ENCODE peak calls at places on chromosomes 1 and 21, in nine cellular contexts. One of them, this sample, is unnamed.

GRCh38 chr1:180151508-180151907 is 3.2 kb upstream of the QSOX1 start:
- DNase-seq in NCI-H524: no peak
- DNase-seq in T-helper 1 cell: no peak
- DNase-seq in stimulated activated CD8-positive, alpha-beta memory T cell treated with anti-CD3 and anti-CD28 coated beads, Interleukin-15, amount 100 ng/mL, for 24 hours: no peak
- DNase-seq in fibroblast of the aortic adventitia: peak; percentile 89
- DNase-seq in heart left ventricle: no peak
- DNase-seq in cardiac fibroblast: peak; percentile 95
- DNase-seq in RWPE1: peak; percentile 88
- DNase-seq in CD8-positive, alpha-beta memory T cell: no peak
- DNase-seq in this sample: no peak

GRCh38 chr1:235972316-235973090 is 92.4 kb downstream of the NID1 start:
- DNase-seq in cardiac fibroblast: peak; percentile 89
- DNase-seq in T-helper 1 cell: no peak
- DNase-seq in fibroblast of the aortic adventitia: peak; percentile 94
- DNase-seq in RWPE1: no peak
- DNase-seq in CD8-positive, alpha-beta memory T cell: no peak
- DNase-seq in heart left ventricle: no peak
- DNase-seq in stimulated activated CD8-positive, alpha-beta memory T cell treated with anti-CD3 and anti-CD28 coated beads, Interleukin-15, amount 100 ng/mL, for 24 hours: no peak
- DNase-seq in NCI-H524: no peak
- DNase-seq in this sample: no peak

GRCh38 chr1:220370041-220370700 is 97.9 kb upstream of the RAB3GAP2 start:
- DNase-seq in CD8-positive, alpha-beta memory T cell: no peak
- DNase-seq in fibroblast of the aortic adventitia: peak; percentile 86
- DNase-seq in NCI-H524: peak; percentile 82
- DNase-seq in cardiac fibroblast: peak; percentile 43
- DNase-seq in heart left ventricle: no peak
- DNase-seq in T-helper 1 cell: no peak
- DNase-seq in stimulated activated CD8-positive, alpha-beta memory T cell treated with anti-CD3 and anti-CD28 coated beads, Interleukin-15, amount 100 ng/mL, for 24 hours: no peak
- DNase-seq in RWPE1: peak; percentile 99
- DNase-seq in this sample: peak; percentile 30

GRCh38 chr1:186094170-186094569 is 280.9 kb downstream of the TPR start:
- DNase-seq in heart left ventricle: no peak
- DNase-seq in CD8-positive, alpha-beta memory T cell: no peak
- DNase-seq in stimulated activated CD8-positive, alpha-beta memory T cell treated with anti-CD3 and anti-CD28 coated beads, Interleukin-15, amount 100 ng/mL, for 24 hours: no peak
- DNase-seq in NCI-H524: peak; percentile 72
- DNase-seq in cardiac fibroblast: peak; percentile 71
- DNase-seq in T-helper 1 cell: no peak
- DNase-seq in RWPE1: no peak
- DNase-seq in fibroblast of the aortic adventitia: peak; percentile 72
- DNase-seq in this sample: no peak

GRCh38 chr1:8312235-8313218 is 5.4 kb upstream of the SLC45A1 start:
- DNase-seq in stimulated activated CD8-positive, alpha-beta memory T cell treated with anti-CD3 and anti-CD28 coated beads, Interleukin-15, amount 100 ng/mL, for 24 hours: no peak
- DNase-seq in T-helper 1 cell: no peak
- DNase-seq in heart left ventricle: peak; percentile 40
- DNase-seq in RWPE1: no peak
- DNase-seq in fibroblast of the aortic adventitia: no peak
- DNase-seq in NCI-H524: no peak
- DNase-seq in CD8-positive, alpha-beta memory T cell: no peak
- DNase-seq in cardiac fibroblast: no peak
- DNase-seq in this sample: no peak

GRCh38 chr1:20185834-20186782 is at the start of the genes PLA2G2C and UBXN10:
- DNase-seq in RWPE1: no peak
- DNase-seq in T-helper 1 cell: no peak
- DNase-seq in NCI-H524: no peak
- DNase-seq in stimulated activated CD8-positive, alpha-beta memory T cell treated with anti-CD3 and anti-CD28 coated beads, Interleukin-15, amount 100 ng/mL, for 24 hours: peak; percentile 22
- DNase-seq in fibroblast of the aortic adventitia: no peak
- DNase-seq in cardiac fibroblast: no peak
- DNase-seq in CD8-positive, alpha-beta memory T cell: peak; percentile 28
- DNase-seq in heart left ventricle: peak; percentile 75
- DNase-seq in this sample: no peak

GRCh38 chr1:57600424-57600823 is 176.6 kb upstream of the DAB1 start:
- DNase-seq in RWPE1: no peak
- DNase-seq in NCI-H524: no peak
- DNase-seq in T-helper 1 cell: no peak
- DNase-seq in CD8-positive, alpha-beta memory T cell: no peak
- DNase-seq in heart left ventricle: no peak
- DNase-seq in stimulated activated CD8-positive, alpha-beta memory T cell treated with anti-CD3 and anti-CD28 coated beads, Interleukin-15, amount 100 ng/mL, for 24 hours: no peak
- DNase-seq in cardiac fibroblast: no peak
- DNase-seq in fibroblast of the aortic adventitia: no peak
- DNase-seq in this sample: peak; percentile 48

GRCh38 chr1:214552174-214552608 is 789 bp upstream of the PTPN14 start:
- DNase-seq in RWPE1: peak; percentile 90
- DNase-seq in cardiac fibroblast: peak; percentile 72
- DNase-seq in fibroblast of the aortic adventitia: peak; percentile 81
- DNase-seq in NCI-H524: peak; percentile 62
- DNase-seq in T-helper 1 cell: no peak
- DNase-seq in CD8-positive, alpha-beta memory T cell: no peak
- DNase-seq in stimulated activated CD8-positive, alpha-beta memory T cell treated with anti-CD3 and anti-CD28 coated beads, Interleukin-15, amount 100 ng/mL, for 24 hours: no peak
- DNase-seq in heart left ventricle: peak; percentile 66
- DNase-seq in this sample: peak; percentile 78

GRCh38 chr1:154501423-154502065 is 475 bp upstream of the TDRD10 start:
- DNase-seq in fibroblast of the aortic adventitia: no peak
- DNase-seq in cardiac fibroblast: no peak
- DNase-seq in T-helper 1 cell: no peak
- DNase-seq in heart left ventricle: peak; percentile 64
- DNase-seq in CD8-positive, alpha-beta memory T cell: no peak
- DNase-seq in stimulated activated CD8-positive, alpha-beta memory T cell treated with anti-CD3 and anti-CD28 coated beads, Interleukin-15, amount 100 ng/mL, for 24 hours: no peak
- DNase-seq in RWPE1: no peak
- DNase-seq in NCI-H524: peak; percentile 6
- DNase-seq in this sample: no peak

GRCh38 chr1:42737257-42737656 is 2.8 kb downstream of the CLDN19 start:
- DNase-seq in RWPE1: no peak
- DNase-seq in CD8-positive, alpha-beta memory T cell: no peak
- DNase-seq in NCI-H524: no peak
- DNase-seq in T-helper 1 cell: no peak
- DNase-seq in heart left ventricle: no peak
- DNase-seq in fibroblast of the aortic adventitia: no peak
- DNase-seq in cardiac fibroblast: no peak
- DNase-seq in stimulated activated CD8-positive, alpha-beta memory T cell treated with anti-CD3 and anti-CD28 coated beads, Interleukin-15, amount 100 ng/mL, for 24 hours: no peak
- DNase-seq in this sample: no peak

GRCh38 chr1:110588991-110589390 is 17.2 kb downstream of the KCNA2 start:
- DNase-seq in T-helper 1 cell: no peak
- DNase-seq in stimulated activated CD8-positive, alpha-beta memory T cell treated with anti-CD3 and anti-CD28 coated beads, Interleukin-15, amount 100 ng/mL, for 24 hours: no peak
- DNase-seq in heart left ventricle: no peak
- DNase-seq in NCI-H524: no peak
- DNase-seq in RWPE1: no peak
- DNase-seq in fibroblast of the aortic adventitia: no peak
- DNase-seq in cardiac fibroblast: no peak
- DNase-seq in CD8-positive, alpha-beta memory T cell: no peak
- DNase-seq in this sample: no peak

GRCh38 chr1:151612506-151613274 is 840 bp downstream of the SNX27 start:
- DNase-seq in heart left ventricle: peak; percentile 43
- DNase-seq in T-helper 1 cell: no peak
- DNase-seq in stimulated activated CD8-positive, alpha-beta memory T cell treated with anti-CD3 and anti-CD28 coated beads, Interleukin-15, amount 100 ng/mL, for 24 hours: peak; percentile 7
- DNase-seq in fibroblast of the aortic adventitia: no peak
- DNase-seq in RWPE1: peak; percentile 24
- DNase-seq in NCI-H524: peak; percentile 21
- DNase-seq in CD8-positive, alpha-beta memory T cell: peak; percentile 17
- DNase-seq in cardiac fibroblast: peak; percentile 23
- DNase-seq in this sample: peak; percentile 43

GRCh38 chr1:77468556-77468955 is 186.7 kb downstream of the AK5 start:
- DNase-seq in stimulated activated CD8-positive, alpha-beta memory T cell treated with anti-CD3 and anti-CD28 coated beads, Interleukin-15, amount 100 ng/mL, for 24 hours: no peak
- DNase-seq in fibroblast of the aortic adventitia: peak; percentile 17
- DNase-seq in cardiac fibroblast: no peak
- DNase-seq in T-helper 1 cell: no peak
- DNase-seq in CD8-positive, alpha-beta memory T cell: no peak
- DNase-seq in NCI-H524: no peak
- DNase-seq in RWPE1: no peak
- DNase-seq in heart left ventricle: no peak
- DNase-seq in this sample: no peak

GRCh38 chr1:48493970-48494769 is 22.2 kb upstream of the SPATA6 start:
- DNase-seq in cardiac fibroblast: peak; percentile 94
- DNase-seq in stimulated activated CD8-positive, alpha-beta memory T cell treated with anti-CD3 and anti-CD28 coated beads, Interleukin-15, amount 100 ng/mL, for 24 hours: no peak
- DNase-seq in heart left ventricle: no peak
- DNase-seq in CD8-positive, alpha-beta memory T cell: no peak
- DNase-seq in NCI-H524: no peak
- DNase-seq in RWPE1: no peak
- DNase-seq in fibroblast of the aortic adventitia: peak; percentile 85
- DNase-seq in T-helper 1 cell: no peak
- DNase-seq in this sample: no peak

GRCh38 chr1:107625405-107626029 is 339.5 kb downstream of the VAV3 start:
- DNase-seq in T-helper 1 cell: no peak
- DNase-seq in stimulated activated CD8-positive, alpha-beta memory T cell treated with anti-CD3 and anti-CD28 coated beads, Interleukin-15, amount 100 ng/mL, for 24 hours: no peak
- DNase-seq in RWPE1: no peak
- DNase-seq in CD8-positive, alpha-beta memory T cell: no peak
- DNase-seq in heart left ventricle: no peak
- DNase-seq in NCI-H524: no peak
- DNase-seq in cardiac fibroblast: no peak
- DNase-seq in fibroblast of the aortic adventitia: no peak
- DNase-seq in this sample: no peak

GRCh38 chr1:221462345-221462744 is 279.5 kb downstream of the DUSP10 start:
- DNase-seq in T-helper 1 cell: no peak
- DNase-seq in cardiac fibroblast: peak; percentile 5
- DNase-seq in stimulated activated CD8-positive, alpha-beta memory T cell treated with anti-CD3 and anti-CD28 coated beads, Interleukin-15, amount 100 ng/mL, for 24 hours: no peak
- DNase-seq in CD8-positive, alpha-beta memory T cell: no peak
- DNase-seq in RWPE1: peak; percentile 80
- DNase-seq in fibroblast of the aortic adventitia: peak; percentile 50
- DNase-seq in NCI-H524: no peak
- DNase-seq in heart left ventricle: no peak
- DNase-seq in this sample: no peak

GRCh38 chr1:211501671-211502413 is 9.9 kb upstream of the RD3 start:
- DNase-seq in RWPE1: no peak
- DNase-seq in CD8-positive, alpha-beta memory T cell: no peak
- DNase-seq in heart left ventricle: no peak
- DNase-seq in T-helper 1 cell: no peak
- DNase-seq in cardiac fibroblast: no peak
- DNase-seq in NCI-H524: peak; percentile 83
- DNase-seq in fibroblast of the aortic adventitia: peak; percentile 23
- DNase-seq in stimulated activated CD8-positive, alpha-beta memory T cell treated with anti-CD3 and anti-CD28 coated beads, Interleukin-15, amount 100 ng/mL, for 24 hours: no peak
- DNase-seq in this sample: no peak

GRCh38 chr1:231515748-231516147 is 12.7 kb upstream of the TSNAX start:
- DNase-seq in CD8-positive, alpha-beta memory T cell: no peak
- DNase-seq in stimulated activated CD8-positive, alpha-beta memory T cell treated with anti-CD3 and anti-CD28 coated beads, Interleukin-15, amount 100 ng/mL, for 24 hours: no peak
- DNase-seq in T-helper 1 cell: no peak
- DNase-seq in NCI-H524: no peak
- DNase-seq in cardiac fibroblast: no peak
- DNase-seq in RWPE1: no peak
- DNase-seq in heart left ventricle: no peak
- DNase-seq in fibroblast of the aortic adventitia: no peak
- DNase-seq in this sample: no peak

GRCh38 chr1:7491089-7491817 is 279.8 kb upstream of the VAMP3 start:
- DNase-seq in CD8-positive, alpha-beta memory T cell: no peak
- DNase-seq in cardiac fibroblast: peak; percentile 24
- DNase-seq in fibroblast of the aortic adventitia: peak; percentile 68
- DNase-seq in T-helper 1 cell: no peak
- DNase-seq in stimulated activated CD8-positive, alpha-beta memory T cell treated with anti-CD3 and anti-CD28 coated beads, Interleukin-15, amount 100 ng/mL, for 24 hours: no peak
- DNase-seq in NCI-H524: no peak
- DNase-seq in RWPE1: no peak
- DNase-seq in heart left ventricle: no peak
- DNase-seq in this sample: no peak

GRCh38 chr1:51690285-51690961 is 73.5 kb downstream of the OSBPL9 start:
- DNase-seq in T-helper 1 cell: no peak
- DNase-seq in fibroblast of the aortic adventitia: peak; percentile 81
- DNase-seq in CD8-positive, alpha-beta memory T cell: no peak
- DNase-seq in NCI-H524: no peak
- DNase-seq in heart left ventricle: no peak
- DNase-seq in RWPE1: peak; percentile 27
- DNase-seq in cardiac fibroblast: peak; percentile 97
- DNase-seq in stimulated activated CD8-positive, alpha-beta memory T cell treated with anti-CD3 and anti-CD28 coated beads, Interleukin-15, amount 100 ng/mL, for 24 hours: no peak
- DNase-seq in this sample: no peak

GRCh38 chr1:89757532-89757931 is 63.3 kb upstream of the LRRC8D start:
- DNase-seq in NCI-H524: no peak
- DNase-seq in CD8-positive, alpha-beta memory T cell: no peak
- DNase-seq in cardiac fibroblast: peak; percentile 30
- DNase-seq in stimulated activated CD8-positive, alpha-beta memory T cell treated with anti-CD3 and anti-CD28 coated beads, Interleukin-15, amount 100 ng/mL, for 24 hours: no peak
- DNase-seq in heart left ventricle: peak; percentile 62
- DNase-seq in fibroblast of the aortic adventitia: no peak
- DNase-seq in T-helper 1 cell: no peak
- DNase-seq in RWPE1: no peak
- DNase-seq in this sample: no peak

GRCh38 chr21:42453301-42454220 is 42.5 kb downstream of the RSPH1 start:
- DNase-seq in heart left ventricle: no peak
- DNase-seq in T-helper 1 cell: no peak
- DNase-seq in stimulated activated CD8-positive, alpha-beta memory T cell treated with anti-CD3 and anti-CD28 coated beads, Interleukin-15, amount 100 ng/mL, for 24 hours: no peak
- DNase-seq in NCI-H524: peak; percentile 33
- DNase-seq in CD8-positive, alpha-beta memory T cell: no peak
- DNase-seq in cardiac fibroblast: no peak
- DNase-seq in RWPE1: no peak
- DNase-seq in fibroblast of the aortic adventitia: no peak
- DNase-seq in this sample: no peak

GRCh38 chr1:6785721-6786505 is 659 bp downstream of the CAMTA1 start:
- DNase-seq in RWPE1: peak; percentile 58
- DNase-seq in NCI-H524: peak; percentile 36
- DNase-seq in stimulated activated CD8-positive, alpha-beta memory T cell treated with anti-CD3 and anti-CD28 coated beads, Interleukin-15, amount 100 ng/mL, for 24 hours: peak; percentile 7
- DNase-seq in CD8-positive, alpha-beta memory T cell: peak; percentile 51
- DNase-seq in fibroblast of the aortic adventitia: no peak
- DNase-seq in heart left ventricle: peak; percentile 52
- DNase-seq in T-helper 1 cell: peak; percentile 41
- DNase-seq in cardiac fibroblast: no peak
- DNase-seq in this sample: peak; percentile 52

GRCh38 chr1:147579532-147580199 is 38.4 kb downstream of the BCL9 start:
- DNase-seq in T-helper 1 cell: no peak
- DNase-seq in heart left ventricle: no peak
- DNase-seq in fibroblast of the aortic adventitia: peak; percentile 43
- DNase-seq in stimulated activated CD8-positive, alpha-beta memory T cell treated with anti-CD3 and anti-CD28 coated beads, Interleukin-15, amount 100 ng/mL, for 24 hours: no peak
- DNase-seq in cardiac fibroblast: peak; percentile 5
- DNase-seq in NCI-H524: no peak
- DNase-seq in RWPE1: no peak
- DNase-seq in CD8-positive, alpha-beta memory T cell: no peak
- DNase-seq in this sample: no peak

GRCh38 chr1:183283286-183283685 is 97.2 kb downstream of the LAMC2 start:
- DNase-seq in cardiac fibroblast: no peak
- DNase-seq in stimulated activated CD8-positive, alpha-beta memory T cell treated with anti-CD3 and anti-CD28 coated beads, Interleukin-15, amount 100 ng/mL, for 24 hours: no peak
- DNase-seq in NCI-H524: peak; percentile 18
- DNase-seq in T-helper 1 cell: no peak
- DNase-seq in RWPE1: no peak
- DNase-seq in fibroblast of the aortic adventitia: no peak
- DNase-seq in heart left ventricle: no peak
- DNase-seq in CD8-positive, alpha-beta memory T cell: no peak
- DNase-seq in this sample: no peak

GRCh38 chr21:34129039-34129891 is 55.9 kb downstream of the MRPS6 start:
- DNase-seq in NCI-H524: peak; percentile 85
- DNase-seq in CD8-positive, alpha-beta memory T cell: no peak
- DNase-seq in stimulated activated CD8-positive, alpha-beta memory T cell treated with anti-CD3 and anti-CD28 coated beads, Interleukin-15, amount 100 ng/mL, for 24 hours: no peak
- DNase-seq in fibroblast of the aortic adventitia: peak; percentile 88
- DNase-seq in T-helper 1 cell: no peak
- DNase-seq in heart left ventricle: peak; percentile 84
- DNase-seq in cardiac fibroblast: peak; percentile 87
- DNase-seq in RWPE1: peak; percentile 16
- DNase-seq in this sample: peak; percentile 80

GRCh38 chr1:27485363-27485762 is 4.6 kb downstream of the WASF2 start:
- DNase-seq in stimulated activated CD8-positive, alpha-beta memory T cell treated with anti-CD3 and anti-CD28 coated beads, Interleukin-15, amount 100 ng/mL, for 24 hours: no peak
- DNase-seq in heart left ventricle: no peak
- DNase-seq in fibroblast of the aortic adventitia: no peak
- DNase-seq in T-helper 1 cell: no peak
- DNase-seq in RWPE1: no peak
- DNase-seq in NCI-H524: no peak
- DNase-seq in cardiac fibroblast: no peak
- DNase-seq in CD8-positive, alpha-beta memory T cell: no peak
- DNase-seq in this sample: no peak

GRCh38 chr1:79839882-79840281 is 833.4 kb upstream of the ADGRL4 start:
- DNase-seq in cardiac fibroblast: no peak
- DNase-seq in NCI-H524: no peak
- DNase-seq in heart left ventricle: no peak
- DNase-seq in CD8-positive, alpha-beta memory T cell: no peak
- DNase-seq in T-helper 1 cell: no peak
- DNase-seq in RWPE1: no peak
- DNase-seq in stimulated activated CD8-positive, alpha-beta memory T cell treated with anti-CD3 and anti-CD28 coated beads, Interleukin-15, amount 100 ng/mL, for 24 hours: no peak
- DNase-seq in fibroblast of the aortic adventitia: no peak
- DNase-seq in this sample: no peak

GRCh38 chr1:101520302-101520701 is 283.5 kb downstream of the S1PR1 start:
- DNase-seq in heart left ventricle: no peak
- DNase-seq in T-helper 1 cell: no peak
- DNase-seq in NCI-H524: peak; percentile 69
- DNase-seq in RWPE1: peak; percentile 28
- DNase-seq in cardiac fibroblast: peak; percentile 63
- DNase-seq in fibroblast of the aortic adventitia: peak; percentile 58
- DNase-seq in stimulated activated CD8-positive, alpha-beta memory T cell treated with anti-CD3 and anti-CD28 coated beads, Interleukin-15, amount 100 ng/mL, for 24 hours: no peak
- DNase-seq in CD8-positive, alpha-beta memory T cell: no peak
- DNase-seq in this sample: peak; percentile 62

GRCh38 chr1:10671090-10671489 is 125.4 kb downstream of the CASZ1 start:
- DNase-seq in heart left ventricle: no peak
- DNase-seq in RWPE1: no peak
- DNase-seq in cardiac fibroblast: no peak
- DNase-seq in stimulated activated CD8-positive, alpha-beta memory T cell treated with anti-CD3 and anti-CD28 coated beads, Interleukin-15, amount 100 ng/mL, for 24 hours: no peak
- DNase-seq in fibroblast of the aortic adventitia: no peak
- DNase-seq in T-helper 1 cell: no peak
- DNase-seq in NCI-H524: no peak
- DNase-seq in CD8-positive, alpha-beta memory T cell: no peak
- DNase-seq in this sample: no peak